ENCODE peak calls at places on chromosomes 12 and 14, in four cellular contexts. A is activated CD4-positive, alpha-beta T cell treated with anti-CD3 and anti-CD28 coated beads, Interleukin-2, amount 50 U/mL, for 4 hours; M is astrocyte of the spinal cord; F is hippocampal formation. G is an unnamed sample.

GRCh38 chr14:42045393-42045792 is 438.7 kb downstream of the LRFN5 start:
- DNase-seq in A (no peak), F (no peak), M (no peak), G (no peak)

GRCh38 chr12:86117711-86118110 is 138.5 kb downstream of the MGAT4C start:
- DNase-seq in M (peak; percentile 10), A (no peak), F (no peak), G (no peak)

GRCh38 chr14:65413739-65414045 is 1.2 kb downstream of the FUT8 start:
- DNase-seq in F (no peak), M (no peak), A (no peak), G (no peak)

GRCh38 chr12:644818-645552 is 18.3 kb downstream of the NINJ2 start:
- DNase-seq in M (peak; percentile 63), A (no peak), F (no peak), G (no peak)

GRCh38 chr12:114697246-114697716 is 13.3 kb upstream of the TBX3 start:
- DNase-seq in A (no peak), F (no peak), M (no peak), G (no peak)

GRCh38 chr12:67658486-67658885 is 9.9 kb downstream of the DYRK2 start:
- DNase-seq in M (no peak), F (no peak), A (no peak), G (no peak)

GRCh38 chr12:42741771-42742510 is 152.4 kb upstream of the PRICKLE1 start:
- DNase-seq in M (peak; percentile 82), A (no peak), F (no peak), G (no peak)

GRCh38 chr14:95537298-95538089 is 2.6 kb downstream of the GLRX5 start:
- DNase-seq in F (no peak), A (no peak), M (no peak), G (no peak)

GRCh38 chr14:66037361-66037760 is 448.8 kb upstream of the CCDC196 start:
- DNase-seq in A (no peak), M (no peak), F (no peak), G (no peak)

GRCh38 chr12:50786498-50787231 is 22.8 kb downstream of the ATF1 start:
- DNase-seq in A (no peak), M (peak; percentile 91), F (no peak), G (peak; percentile 81)

GRCh38 chr14:100836961-100837811 is 11.3 kb downstream of the MEG3 start:
- DNase-seq in A (no peak), F (no peak), M (no peak), G (no peak)

GRCh38 chr12:46260153-46260912 is 8.5 kb downstream of the SLC38A1 start:
- DNase-seq in M (peak; percentile 43), A (no peak), F (no peak), G (peak; percentile 9)

GRCh38 chr14:85731198-85731597 is 201.3 kb downstream of the FLRT2 start:
- DNase-seq in M (peak; percentile 69), F (no peak), A (no peak), G (no peak)

G was measured in endothelial cell of umbilical vein.